ENCODE peak calls at places on chromosomes 6 and 20, in five cellular contexts. K is caudate nucleus, G is cardiac muscle cell, E is OCI-LY7, O is SJSA1. W is an unnamed sample.
A peak's percentile ranks its signal among the peaks of the same experiment; 100 is the strongest.

GRCh38 chr6:13328076-13328874 is at the start of gene TBC1D7:
- DNase-seq in K (peak; percentile 93), G (peak; percentile 92), O (peak; percentile 93), E (peak; percentile 91), W (peak; percentile 43)

GRCh38 chr20:11395581-11395980 is 522.1 kb upstream of the BTBD3 start:
- DNase-seq in G (no peak), O (no peak), E (no peak), K (no peak), W (no peak)

GRCh38 chr20:20796766-20797415 is 84.4 kb upstream of the RALGAPA2 start:
- DNase-seq in G (no peak), O (no peak), E (no peak), K (no peak), W (no peak)

GRCh38 chr6:13554929-13555333 is 19.5 kb upstream of the SIRT5 start:
- DNase-seq in O (no peak), K (peak; percentile 63), G (peak; percentile 44), E (no peak), W (no peak)

GRCh38 chr6:92428443-92428842 is 990.9 kb downstream of the EPHA7 start:
- DNase-seq in K (no peak), O (no peak), G (no peak), E (no peak), W (no peak)

GRCh38 chr20:9442858-9443257 is 71.5 kb upstream of the LAMP5 start:
- DNase-seq in K (peak; percentile 22), G (no peak), O (no peak), E (no peak), W (no peak)

GRCh38 chr6:30885999-30886896 is 1.9 kb downstream of the DDR1 start:
- DNase-seq in K (peak; percentile 75), O (peak; percentile 93), G (peak; percentile 19), E (no peak), W (no peak)

GRCh38 chr6:144195671-144196070 is 45.4 kb downstream of the STX11 start:
- DNase-seq in O (no peak), G (no peak), K (no peak), E (no peak), W (peak; percentile 90)

GRCh38 chr6:88376759-88377387 is 210.7 kb upstream of the CNR1 start:
- DNase-seq in E (no peak), O (no peak), K (no peak), G (no peak), W (no peak)

GRCh38 chr20:56249244-56249955 is 868 bp downstream of the MC3R start:
- DNase-seq in E (peak; percentile 27), K (no peak), O (no peak), G (no peak), W (no peak)

GRCh38 chr6:63663147-63663877 is 27.7 kb downstream of the PHF3 start:
- DNase-seq in O (no peak), K (no peak), G (no peak), E (no peak), W (peak; percentile 22)

GRCh38 chr6:9456241-9456658 is 958.6 kb downstream of the TFAP2A start:
- DNase-seq in E (no peak), G (no peak), K (no peak), O (no peak), W (no peak)

GRCh38 chr20:41960166-41960565 is 342.0 kb upstream of the CHD6 start:
- DNase-seq in K (no peak), G (no peak), O (no peak), E (no peak), W (no peak)

GRCh38 chr6:97653076-97653475 is 370.1 kb upstream of the MMS22L start:
- DNase-seq in K (no peak), G (no peak), O (no peak), E (no peak), W (no peak)

GRCh38 chr6:156822747-156823206 is 45.6 kb downstream of the ARID1B start:
- DNase-seq in E (no peak), O (no peak), G (no peak), K (no peak), W (no peak)

GRCh38 chr6:45697605-45698004 is 318.1 kb downstream of the CLIC5 start:
- DNase-seq in K (no peak), O (peak; percentile 94), G (no peak), E (no peak), W (peak; percentile 96)

GRCh38 chr6:167925011-167925410 is 72.5 kb upstream of the KIF25 start:
- DNase-seq in G (no peak), E (no peak), O (no peak), K (peak; percentile 36), W (no peak)

GRCh38 chr6:142372348-142372747 is 70.5 kb downstream of the ADGRG6 start:
- DNase-seq in O (no peak), E (no peak), G (no peak), K (no peak), W (peak; percentile 79)

GRCh38 chr6:26428206-26428605 is 12.1 kb upstream of the BTN3A3 start:
- DNase-seq in E (no peak), K (no peak), G (no peak), O (no peak), W (no peak)

GRCh38 chr6:42263165-42263852 is 45.6 kb upstream of the MRPS10 start:
- DNase-seq in O (no peak), G (no peak), K (no peak), E (no peak), W (no peak)

GRCh38 chr20:57514273-57514751 is 10.6 kb downstream of the CTCFL start:
- DNase-seq in E (no peak), O (no peak), G (peak; percentile 85), K (peak; percentile 73), W (no peak)

GRCh38 chr6:15770347-15771143 is 107.7 kb upstream of the DTNBP1 start:
- DNase-seq in G (no peak), E (peak; percentile 2), K (no peak), O (no peak), W (no peak)

GRCh38 chr6:150690681-150691080 is 91.0 kb downstream of the PLEKHG1 start:
- DNase-seq in O (no peak), E (no peak), G (no peak), K (no peak), W (no peak)

GRCh38 chr20:35893942-35894341 is 60.4 kb downstream of the SCAND1 start:
- DNase-seq in K (no peak), O (no peak), E (no peak), G (no peak), W (no peak)

GRCh38 chr6:154754152-154754551 is 20.9 kb downstream of the SCAF8 start:
- DNase-seq in E (no peak), K (no peak), O (no peak), G (no peak), W (no peak)

GRCh38 chr20:10731190-10731955 is 57.6 kb upstream of the JAG1 start:
- DNase-seq in O (peak; percentile 52), G (no peak), K (no peak), E (no peak), W (no peak)

GRCh38 chr20:41358230-41358629 is 8.4 kb downstream of the EMILIN3 start:
- DNase-seq in G (no peak), E (no peak), O (no peak), K (no peak), W (no peak)

GRCh38 chr6:144104898-144105487 is 9.6 kb upstream of the SF3B5 start:
- DNase-seq in E (peak; percentile 70), G (peak; percentile 84), O (no peak), K (peak; percentile 23), W (no peak)

GRCh38 chr6:169092375-169092774 is 161.3 kb downstream of the THBS2 start:
- DNase-seq in E (no peak), G (no peak), K (no peak), O (no peak), W (no peak)

GRCh38 chr6:55917756-55918415 is 42.5 kb upstream of the BMP5 start:
- DNase-seq in K (no peak), E (no peak), G (no peak), O (no peak), W (no peak)

GRCh38 chr6:55916188-55916587 is 40.8 kb upstream of the BMP5 start:
- DNase-seq in O (no peak), E (no peak), G (no peak), K (no peak), W (no peak)

GRCh38 chr6:55918639-55919038 is 43.2 kb upstream of the BMP5 start:
- DNase-seq in O (no peak), G (no peak), K (no peak), E (no peak), W (no peak)

GRCh38 chr6:55913213-55914195 is 38.1 kb upstream of the BMP5 start:
- DNase-seq in K (no peak), G (peak; percentile 8), E (no peak), O (no peak), W (no peak)
- H3K27ac ChIP-seq in K (no peak overlapping the region), G (no peak overlapping the region), E (no peak overlapping the region), O (no peak overlapping the region), W (no peak overlapping the region)

GRCh38 chr6:111837641-111838500 is 35.4 kb downstream of the FYN start:
- DNase-seq in O (no peak), G (no peak), E (no peak), K (no peak), W (no peak)
- H3K27ac ChIP-seq in O (no peak overlapping the region), G (no peak overlapping the region), E (no peak overlapping the region), K (no peak overlapping the region), W (no peak overlapping the region)

DNA sequence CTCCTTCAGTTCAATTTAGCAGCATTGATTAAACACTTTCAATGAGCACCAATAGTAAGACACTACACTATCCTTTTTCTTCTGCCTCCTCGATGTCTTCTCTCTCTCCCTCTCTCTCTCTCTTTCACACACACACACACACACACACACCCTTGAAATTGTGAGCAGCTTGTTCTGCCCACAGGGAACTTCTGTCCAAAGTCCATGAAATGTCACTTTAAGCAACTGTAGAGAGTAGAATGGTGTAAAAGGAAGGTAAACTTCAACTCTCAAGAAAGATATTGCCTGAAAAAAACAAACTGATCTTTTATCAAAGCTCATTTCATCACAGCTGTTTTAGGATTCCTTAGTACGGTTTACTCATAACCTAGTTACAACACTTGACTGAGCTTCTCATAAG is 107.1 kb downstream of the TNFRSF21 start:
- DNase-seq in O (no peak), G (no peak), E (no peak), K (no peak), W (no peak)
- H3K27ac ChIP-seq in O (no peak overlapping the region), G (no peak overlapping the region), E (no peak overlapping the region), K (no peak overlapping the region), W (no peak overlapping the region)

DNA sequence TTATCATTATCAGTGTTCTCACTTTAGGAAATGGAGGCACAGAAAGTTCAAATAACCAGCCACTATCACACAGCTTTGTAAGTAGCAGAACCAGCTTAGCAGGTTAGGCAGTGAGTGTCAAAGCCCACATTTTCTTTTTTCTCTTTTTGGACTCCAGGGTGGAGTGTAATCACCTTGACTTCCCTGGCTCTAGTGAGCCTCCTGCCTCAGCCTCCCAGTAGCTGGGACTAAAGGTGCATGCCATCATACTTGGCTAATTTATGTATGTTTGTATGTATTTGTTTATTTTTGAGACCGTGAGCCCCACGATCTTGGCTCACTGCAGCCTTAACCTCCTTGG is 7.8 kb upstream of the NCOA3 start:
- DNase-seq in E (no peak), O (no peak), K (no peak), G (no peak), W (peak; percentile 43)
- H3K27ac ChIP-seq in E (peak overlapping the region; percentile 54), O (no peak overlapping the region), K (no peak overlapping the region), G (peak overlapping the region; percentile 4), W (peak overlapping the region; percentile 64)